ENCODE peak calls at places on chromosomes 3 and 15, in ten cellular contexts. P is T-helper 9 cell; M is GM12865; W is iPS-NIHi11; G is activated CD4-positive, CD25-positive, alpha-beta regulatory T cell treated with anti-CD3 and anti-CD28 coated beads, Interleukin-2, amount 50 U/mL, for 72 hours; Y is ecto neural progenitor cell; N is natural killer cell; S is astrocyte of the spinal cord; C is amygdala; J is activated CD8-positive, alpha-beta memory T cell treated with anti-CD3 and anti-CD28 coated beads for 48 hours. B is an unnamed sample.

GRCh38 chr3:36804295-36805055 is 40.1 kb upstream of the DCLK3 start:
- DNase-seq in P (no peak), M (no peak), W (peak), G (no peak), Y (peak), N (no peak), S (no peak), C (no peak), J (no peak), B (no peak)

GRCh38 chr3:152843955-152844354 is 9.0 kb downstream of the P2RY1 start:
- DNase-seq in P (no peak), M (no peak), W (no peak), G (no peak), Y (no peak), N (no peak), S (no peak), C (no peak), J (no peak), B (no peak)

GRCh38 chr3:45864760-45865567 is 21.4 kb upstream of the CCR9 start:
- DNase-seq in P (no peak), M (peak), W (no peak), G (no peak), Y (no peak), N (no peak), S (no peak), C (no peak), J (no peak), B (no peak)

GRCh38 chr3:113514265-113514769 is 639 bp downstream of the SPICE1 start:
- DNase-seq in P (no peak), M (no peak), W (no peak), G (no peak), Y (no peak), N (no peak), S (peak), C (no peak), J (no peak), B (no peak)

GRCh38 chr3:52670621-52671521 is 14.8 kb downstream of the PBRM1 start:
- DNase-seq in P (no peak), M (peak), W (no peak), G (no peak), Y (no peak), N (no peak), S (peak), C (no peak), J (no peak), B (no peak)

GRCh38 chr3:33313331-33313730 is 36.1 kb downstream of the FBXL2 start:
- DNase-seq in P (no peak), M (no peak), W (no peak), G (no peak), Y (no peak), N (no peak), S (peak), C (no peak), J (no peak), B (no peak)

GRCh38 chr3:139468407-139468806 is 7.9 kb downstream of the RBP2 start:
- DNase-seq in P (no peak), M (no peak), W (no peak), G (no peak), Y (no peak), N (no peak), S (no peak), C (no peak), J (no peak), B (no peak)

GRCh38 chr3:155252021-155252420 is 41.5 kb downstream of the STRIT1 start:
- DNase-seq in P (no peak), M (peak), W (no peak), G (no peak), Y (no peak), N (no peak), S (no peak), C (no peak), J (no peak), B (no peak)

GRCh38 chr15:101276501-101277037 is 716 bp downstream of the SELENOS start:
- DNase-seq in P (no peak), M (peak), W (no peak), G (no peak), Y (peak), N (no peak), S (peak), C (no peak), J (no peak), B (no peak)

GRCh38 chr3:128404276-128405062 is 62.2 kb downstream of the DNAJB8 start:
- DNase-seq in P (no peak), M (no peak), W (no peak), G (no peak), Y (no peak), N (no peak), S (no peak), C (no peak), J (no peak), B (no peak)

GRCh38 chr15:85112997-85113396 is 131.3 kb downstream of the PDE8A start:
- DNase-seq in P (no peak), M (no peak), W (no peak), G (no peak), Y (no peak), N (no peak), S (no peak), C (peak), J (no peak), B (no peak)

GRCh38 chr15:39624806-39625205 is 43.9 kb downstream of the THBS1 start:
- DNase-seq in P (peak), M (peak), W (no peak), G (peak), Y (no peak), N (peak), S (peak), C (no peak), J (peak), B (peak)

GRCh38 chr3:144362126-144362525 is 390.5 kb downstream of the DIPK2A start:
- DNase-seq in P (no peak), M (no peak), W (no peak), G (no peak), Y (no peak), N (no peak), S (peak), C (no peak), J (no peak), B (no peak)

GRCh38 chr3:143163562-143163961 is 44.0 kb downstream of the CHST2 start:
- DNase-seq in P (no peak), M (no peak), W (no peak), G (no peak), Y (no peak), N (no peak), S (no peak), C (no peak), J (no peak), B (no peak)

GRCh38 chr15:55872471-55872870 is 120.9 kb downstream of the NEDD4 start:
- DNase-seq in P (no peak), M (no peak), W (no peak), G (no peak), Y (no peak), N (no peak), S (no peak), C (no peak), J (no peak), B (no peak)

GRCh38 chr3:143465638-143466037 is 346.1 kb downstream of the CHST2 start:
- DNase-seq in P (no peak), M (no peak), W (no peak), G (no peak), Y (no peak), N (no peak), S (no peak), C (no peak), J (no peak), B (no peak)

GRCh38 chr3:26100176-26100575 is 310.3 kb downstream of the OXSM start:
- DNase-seq in P (no peak), M (no peak), W (no peak), G (no peak), Y (no peak), N (no peak), S (no peak), C (no peak), J (no peak), B (no peak)

GRCh38 chr3:58287354-58287753 is 18.7 kb upstream of the RPP14 start:
- DNase-seq in P (no peak), M (no peak), W (no peak), G (no peak), Y (no peak), N (no peak), S (no peak), C (peak), J (no peak), B (no peak)

GRCh38 chr15:41597787-41598186 is 38.8 kb downstream of the TYRO3 start:
- DNase-seq in P (no peak), M (no peak), W (no peak), G (no peak), Y (no peak), N (no peak), S (no peak), C (no peak), J (no peak), B (no peak)

GRCh38 chr3:62955126-62955525 is 79.9 kb upstream of the CADPS start:
- DNase-seq in P (no peak), M (no peak), W (no peak), G (no peak), Y (no peak), N (no peak), S (no peak), C (no peak), J (no peak), B (no peak)

B was measured in spleen.